ENCODE peak calls at places on chromosomes 7 and 10, in eight cellular contexts. B, O, X, W, R, C, Q and S are unnamed samples.

GRCh38 chr10:64528294-64529002 is 1007.2 kb downstream of the REEP3 start:
- DNase-seq in B (no peak), O (no peak), X (no peak), W (no peak), R (no peak), C (no peak), Q (no peak), S (no peak)

GRCh38 chr7:78852951-78853350 is 600.5 kb downstream of the MAGI2 start:
- DNase-seq in B (no peak), O (no peak), X (no peak), W (no peak), R (no peak), C (no peak), Q (no peak), S (no peak)

GRCh38 chr7:142153400-142153799 is 41.9 kb downstream of the MGAM2 start:
- DNase-seq in B (no peak), O (no peak), X (no peak), W (no peak), R (no peak), C (no peak), Q (peak; percentile 38), S (no peak)

GRCh38 chr7:40700653-40701475 is 566.1 kb downstream of the SUGCT start:
- DNase-seq in B (no peak), O (no peak), X (no peak), W (no peak), R (no peak), C (no peak), Q (no peak), S (no peak)

GRCh38 chr7:93203496-93203895 is 22.8 kb downstream of the HEPACAM2 start:
- DNase-seq in B (no peak), O (no peak), X (no peak), W (no peak), R (no peak), C (no peak), Q (no peak), S (no peak)

GRCh38 chr10:68348265-68348741 is 15.6 kb upstream of the PBLD start:
- DNase-seq in B (no peak), O (peak; percentile 49), X (no peak), W (peak; percentile 24), R (no peak), C (no peak), Q (peak; percentile 36), S (no peak)

GRCh38 chr7:9691286-9691685 is 1257.9 kb downstream of the NXPH1 start:
- DNase-seq in B (no peak), O (no peak), X (no peak), W (no peak), R (no peak), C (no peak), Q (no peak), S (no peak)

GRCh38 chr7:171912-172515 is 20.4 kb upstream of the FAM20C start:
- DNase-seq in B (no peak), O (no peak), X (no peak), W (no peak), R (no peak), C (no peak), Q (no peak), S (peak; percentile 36)

GRCh38 chr10:87740232-87740631 is 77.8 kb downstream of the ATAD1 start:
- DNase-seq in B (no peak), O (no peak), X (no peak), W (no peak), R (no peak), C (no peak), Q (no peak), S (no peak)

GRCh38 chr7:96825285-96825684 is 115.6 kb upstream of the SEM1 start:
- DNase-seq in B (no peak), O (no peak), X (no peak), W (no peak), R (no peak), C (no peak), Q (no peak), S (no peak)

GRCh38 chr7:74503061-74503460 is 49.4 kb downstream of the GTF2IRD1 start:
- DNase-seq in B (no peak), O (no peak), X (no peak), W (no peak), R (no peak), C (no peak), Q (peak; percentile 41), S (no peak)

GRCh38 chr10:88974446-88975376 is 15.9 kb upstream of the FAS start:
- DNase-seq in B (no peak), O (peak; percentile 54), X (no peak), W (peak; percentile 23), R (no peak), C (no peak), Q (no peak), S (no peak)

GRCh38 chr10:91796332-91797076 is 1.7 kb upstream of the TNKS2 start:
- DNase-seq in B (no peak), O (peak; percentile 40), X (no peak), W (peak; percentile 46), R (no peak), C (peak; percentile 36), Q (peak; percentile 57), S (peak; percentile 20)

GRCh38 chr10:22252286-22252800 is 34.5 kb upstream of the EBLN1 start:
- DNase-seq in B (no peak), O (peak; percentile 68), X (peak; percentile 87), W (peak; percentile 56), R (no peak), C (peak; percentile 56), Q (peak; percentile 33), S (peak; percentile 90)

GRCh38 chr10:34446046-34446445 is 369.1 kb downstream of the PARD3 start:
- DNase-seq in B (no peak), O (no peak), X (no peak), W (no peak), R (no peak), C (no peak), Q (no peak), S (no peak)

GRCh38 chr10:132306951-132307751 is 599 bp downstream of the STK32C start:
- DNase-seq in B (no peak), O (peak; percentile 43), X (peak; percentile 85), W (peak; percentile 33), R (no peak), C (peak; percentile 58), Q (peak; percentile 71), S (peak; percentile 79)

GRCh38 chr10:23051855-23052309 is 43.5 kb upstream of the MSRB2 start:
- DNase-seq in B (no peak), O (no peak), X (no peak), W (no peak), R (no peak), C (no peak), Q (no peak), S (no peak)

GRCh38 chr7:28953628-28954027 is 4.5 kb downstream of the TRIL start:
- DNase-seq in B (no peak), O (no peak), X (no peak), W (no peak), R (no peak), C (no peak), Q (no peak), S (no peak)

GRCh38 chr7:75995052-75995471 is 667 bp upstream of the TMEM120A start:
- DNase-seq in B (no peak), O (no peak), X (peak; percentile 71), W (no peak), R (no peak), C (no peak), Q (no peak), S (peak; percentile 80)

GRCh38 chr7:89757910-89758309 is 396.4 kb upstream of the STEAP1 start:
- DNase-seq in B (no peak), O (no peak), X (no peak), W (no peak), R (no peak), C (no peak), Q (no peak), S (no peak)

GRCh38 chr7:38744746-38745145 is 113.6 kb upstream of the AMPH start:
- DNase-seq in B (no peak), O (no peak), X (no peak), W (no peak), R (no peak), C (no peak), Q (no peak), S (no peak)

DNA sequence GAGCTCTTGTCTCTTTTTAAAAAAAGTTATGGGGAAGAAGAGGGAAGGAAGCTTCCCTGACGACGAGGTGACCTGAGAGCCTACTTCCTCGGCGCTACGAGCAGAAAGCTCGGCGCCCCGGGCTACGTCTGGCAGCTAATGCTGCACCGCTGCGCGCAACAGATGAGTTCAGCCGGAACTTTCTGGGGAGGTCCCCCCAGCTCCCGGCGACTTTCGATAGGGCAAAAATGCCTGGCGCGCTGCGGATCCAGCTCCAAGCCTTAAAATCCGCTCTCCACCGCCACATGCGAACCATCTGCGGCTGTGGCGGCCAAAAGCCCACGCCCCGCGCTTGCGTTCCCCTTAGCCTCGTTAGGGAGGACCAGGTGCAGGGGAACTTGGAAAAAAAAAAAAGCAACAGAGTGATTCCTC is 620 bp downstream of the P4HA1 start:
- DNase-seq in B (no peak), O (peak; percentile 74), X (peak; percentile 87), W (peak; percentile 69), R (peak; percentile 8), C (peak; percentile 82), Q (peak; percentile 75), S (peak; percentile 86)
- H3K27ac ChIP-seq in B (peak overlapping the region; percentile 95), O (peak overlapping the region; percentile 87), X (peak overlapping the region; percentile 57), W (peak overlapping the region; percentile 88), R (peak overlapping the region; percentile 95), C (peak overlapping the region; percentile 82), Q (peak overlapping the region; percentile 94), S (peak overlapping the region; percentile 93)

DNA sequence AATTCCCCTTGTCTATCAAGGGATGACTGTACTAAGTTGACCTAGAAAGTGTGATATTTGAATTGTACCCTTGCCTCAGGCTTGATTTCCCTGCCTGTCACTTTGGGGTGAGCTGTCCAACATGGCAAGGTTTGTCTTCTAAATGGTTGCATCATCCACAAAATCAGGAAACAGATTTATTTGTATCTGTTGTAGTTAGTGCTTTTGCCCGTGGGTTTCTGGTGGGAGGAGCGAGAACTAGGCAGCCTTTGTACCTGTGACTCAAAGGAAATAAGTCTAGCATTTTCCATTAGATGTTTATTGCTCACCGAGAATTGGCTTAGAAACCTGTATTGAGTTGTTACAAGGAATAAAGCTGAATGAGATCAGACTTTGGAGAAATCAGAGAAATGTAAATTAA is 650.8 kb downstream of the LRMDA start:
- DNase-seq in B (no peak), O (no peak), X (no peak), W (no peak), R (no peak), C (no peak), Q (no peak), S (no peak)
- H3K4me1 ChIP-seq in B (peaks cover 21% of the 10 kb centered on the region), O (no peaks in the 10 kb centered on the region), X (no peaks in the 10 kb centered on the region), W (no peaks in the 10 kb centered on the region), R (no peaks in the 10 kb centered on the region), C (peaks cover 17% of the 10 kb centered on the region), Q (no peaks in the 10 kb centered on the region), S (no peaks in the 10 kb centered on the region)

DNA sequence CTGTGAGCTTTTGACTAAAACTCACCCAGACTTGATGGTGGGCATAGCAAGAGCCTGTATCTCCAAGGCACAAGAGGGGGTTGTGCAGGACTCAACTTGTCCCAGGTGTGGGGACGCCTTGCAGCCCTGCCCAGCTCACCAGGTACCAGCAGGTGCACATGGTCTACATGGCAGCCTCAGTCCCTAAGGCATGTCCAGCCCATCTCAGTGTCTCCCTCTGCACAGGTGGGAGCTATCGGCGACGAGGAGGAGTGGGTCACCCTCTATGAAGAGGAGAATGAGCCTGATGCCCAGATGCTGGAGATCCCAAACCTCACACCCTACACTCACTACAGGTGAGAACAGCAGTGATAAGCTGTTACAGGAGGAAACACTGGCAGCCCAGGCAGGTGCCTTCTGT is 571.7 kb upstream of the FOXK1 start:
- DNase-seq in B (no peak), O (no peak), X (no peak), W (no peak), R (no peak), C (no peak), Q (no peak), S (no peak)
- H3K9me3 ChIP-seq in B (no peaks in the 10 kb centered on the region), O (no peaks in the 10 kb centered on the region), X (no peaks in the 10 kb centered on the region), W (no peaks in the 10 kb centered on the region), R (no peaks in the 10 kb centered on the region), C (no peaks in the 10 kb centered on the region), Q (no peaks in the 10 kb centered on the region), S (no peaks in the 10 kb centered on the region)

GRCh38 chr10:5564537-5565204 is 39.9 kb downstream of the CALML3 start:
- DNase-seq in B (no peak), O (peak; percentile 63), X (peak; percentile 37), W (peak; percentile 7), R (no peak), C (no peak), Q (peak; percentile 17), S (no peak)
- H3K27ac ChIP-seq in B (peak overlapping the region; percentile 82), O (peak overlapping the region; percentile 61), X (no peak overlapping the region), W (no peak overlapping the region), R (peak overlapping the region; percentile 54), C (no peak overlapping the region), Q (no peak overlapping the region), S (no peak overlapping the region)